ENCODE peak calls at places on chromosomes 12 and 14, in four cellular contexts. One of them, this sample, is unnamed. For H3K4me1 and H3K9me1, the result is how much of the 10 kb centered on the place peaks cover.

GRCh38 chr14:54105406-54105805 is 148.8 kb upstream of the BMP4 start:
- DNase-seq in IMR-90: no peak
- DNase-seq in K562: no peak
- DNase-seq in keratinocyte: peak
- DNase-seq in this sample: no peak

GRCh38 chr12:56152756-56153137 is 360 bp downstream of the MYL6B start:
- DNase-seq in IMR-90: no peak
- DNase-seq in K562: no peak
- DNase-seq in keratinocyte: no peak
- DNase-seq in this sample: no peak

GRCh38 chr12:130800312-130800711 is 38.7 kb downstream of the STX2 start:
- DNase-seq in IMR-90: no peak
- DNase-seq in K562: no peak
- DNase-seq in keratinocyte: no peak
- DNase-seq in this sample: no peak

GRCh38 chr12:62632521-62632920 is 165.9 kb downstream of the MON2 start:
- DNase-seq in IMR-90: no peak
- DNase-seq in K562: no peak
- DNase-seq in keratinocyte: no peak
- DNase-seq in this sample: peak

GRCh38 chr12:2682301-2683282 is 112.2 kb upstream of the FKBP4 start:
- DNase-seq in IMR-90: peak
- DNase-seq in K562: no peak
- DNase-seq in keratinocyte: no peak
- DNase-seq in this sample: peak

GRCh38 chr14:70921669-70922068 is 14.4 kb downstream of the PCNX1 start:
- DNase-seq in IMR-90: no peak
- DNase-seq in K562: no peak
- DNase-seq in keratinocyte: no peak
- DNase-seq in this sample: no peak

GRCh38 chr14:31001339-31001658 is 24.1 kb upstream of the AP4S1 start:
- DNase-seq in IMR-90: no peak
- DNase-seq in K562: no peak
- DNase-seq in keratinocyte: no peak
- DNase-seq in this sample: no peak

GRCh38 chr12:6145584-6145983 is 21.1 kb upstream of the VWF start:
- DNase-seq in IMR-90: no peak
- DNase-seq in K562: no peak
- DNase-seq in keratinocyte: no peak
- DNase-seq in this sample: peak

GRCh38 chr12:124276337-124276736 is 18.6 kb upstream of the RFLNA start:
- DNase-seq in IMR-90: no peak
- DNase-seq in K562: no peak
- DNase-seq in keratinocyte: no peak
- DNase-seq in this sample: no peak

GRCh38 chr12:131060011-131060703 is 106.5 kb downstream of the ADGRD1 start:
- DNase-seq in IMR-90: no peak
- DNase-seq in K562: no peak
- DNase-seq in keratinocyte: no peak
- DNase-seq in this sample: no peak

GRCh38 chr12:104604070-104604994 is 147.6 kb downstream of the CHST11 start:
- DNase-seq in IMR-90: peak
- DNase-seq in K562: peak
- DNase-seq in keratinocyte: peak
- DNase-seq in this sample: peak

GRCh38 chr14:67762051-67762450 is 54.3 kb downstream of the ZFYVE26 start:
- DNase-seq in IMR-90: no peak
- DNase-seq in K562: no peak
- DNase-seq in keratinocyte: no peak
- DNase-seq in this sample: no peak

GRCh38 chr12:104641862-104642261 is 185.1 kb downstream of the CHST11 start:
- DNase-seq in IMR-90: no peak
- DNase-seq in K562: no peak
- DNase-seq in keratinocyte: no peak
- DNase-seq in this sample: no peak

GRCh38 chr14:96727490-96727889 is 69.7 kb upstream of the VRK1 start:
- DNase-seq in IMR-90: no peak
- DNase-seq in K562: no peak
- DNase-seq in keratinocyte: no peak
- DNase-seq in this sample: no peak
- H3K4me1 ChIP-seq in IMR-90: under half
- H3K4me1 ChIP-seq in K562: under half
- H3K4me1 ChIP-seq in keratinocyte: under half
- H3K4me1 ChIP-seq in this sample: under half

DNA sequence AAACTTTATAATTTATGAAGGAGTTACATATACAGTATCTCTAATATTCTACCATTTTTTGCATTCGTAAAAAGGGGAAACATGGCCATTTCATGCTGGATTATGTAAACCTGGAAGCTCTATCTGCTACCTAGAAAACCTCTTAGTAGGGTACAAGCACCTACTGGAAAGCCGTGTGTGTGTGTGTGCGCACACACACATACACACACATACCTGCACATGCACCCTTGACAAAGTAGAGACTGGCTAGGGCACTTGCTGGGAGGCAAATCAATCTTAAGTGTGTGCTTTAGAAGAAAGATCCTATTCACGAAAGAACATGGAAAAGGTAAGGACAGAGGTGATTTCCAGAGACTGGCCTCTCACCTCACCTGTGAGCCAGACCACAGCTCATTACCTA is 190.8 kb downstream of the SLC5A8 start:
- DNase-seq in IMR-90: no peak
- DNase-seq in K562: no peak
- DNase-seq in keratinocyte: no peak
- DNase-seq in this sample: no peak
- H3K9me1 ChIP-seq in IMR-90: under half
- H3K9me1 ChIP-seq in K562: under half
- H3K9me1 ChIP-seq in keratinocyte: under half
- H3K9me1 ChIP-seq in this sample: under half

DNA sequence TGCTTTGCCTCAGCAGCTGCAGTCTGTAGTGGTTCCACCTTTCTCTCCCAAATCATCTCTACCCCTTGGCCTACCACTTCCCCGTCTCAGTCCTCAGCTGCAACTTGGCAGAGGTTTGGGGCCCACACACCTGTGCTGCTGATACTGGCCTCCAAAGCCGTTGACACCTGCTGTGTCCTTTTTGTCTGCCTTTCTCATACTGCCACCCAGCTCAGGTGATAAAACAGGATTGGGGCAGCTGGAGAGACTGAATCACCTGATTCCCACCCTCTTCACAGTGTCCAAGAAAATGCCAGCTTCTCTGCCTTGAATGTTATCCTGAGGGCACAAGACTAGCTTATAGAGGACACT is 103.7 kb downstream of the ETV6 start:
- DNase-seq in IMR-90: no peak
- DNase-seq in K562: no peak
- DNase-seq in keratinocyte: no peak
- DNase-seq in this sample: no peak
- H3K4me1 ChIP-seq in IMR-90: under half
- H3K4me1 ChIP-seq in K562: under half
- H3K4me1 ChIP-seq in keratinocyte: under half
- H3K4me1 ChIP-seq in this sample: under half

DNA sequence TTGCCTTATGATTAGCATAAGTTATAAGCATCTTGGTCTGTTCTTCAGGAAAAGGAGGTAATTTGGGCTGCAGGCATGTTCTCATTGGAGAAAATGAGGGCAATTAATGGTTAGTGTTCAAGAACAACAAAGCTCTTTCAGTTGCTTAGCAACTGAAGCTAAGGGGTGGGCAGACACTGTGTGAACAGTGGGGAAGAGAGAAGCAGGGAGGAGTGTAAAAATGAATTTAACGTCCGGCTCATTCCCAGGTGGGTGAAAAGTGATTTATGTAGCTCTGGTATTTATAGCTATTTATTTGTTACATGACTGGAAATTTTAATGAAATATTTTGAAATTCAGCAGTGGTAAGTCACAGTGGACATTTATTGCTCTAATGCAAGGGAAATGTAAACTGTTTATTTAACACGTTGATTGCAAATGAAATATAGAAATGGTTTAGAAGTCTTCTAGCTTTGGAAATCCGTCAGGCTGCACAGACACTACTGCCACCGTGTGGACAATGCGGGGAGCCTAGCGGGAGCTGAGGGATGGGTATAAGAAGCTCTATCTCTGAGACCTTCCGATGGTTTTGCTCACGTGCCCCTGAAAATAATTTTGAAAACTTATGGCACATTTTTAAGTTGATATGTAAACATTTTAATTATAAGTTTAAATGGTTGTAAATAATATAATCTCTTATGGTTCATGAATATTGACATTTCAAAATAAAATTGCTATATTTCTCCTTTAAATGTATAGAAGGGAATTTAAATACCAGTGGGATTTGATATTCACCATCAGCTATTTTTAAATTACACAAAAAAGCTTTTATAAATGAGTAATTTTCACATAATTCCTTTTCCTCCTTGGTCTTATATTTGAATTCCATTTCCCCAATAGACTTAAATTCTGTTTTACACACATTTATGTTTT is 54.5 kb downstream of the E2F7 start:
- DNase-seq in IMR-90: peak
- DNase-seq in K562: peak
- DNase-seq in keratinocyte: peak
- DNase-seq in this sample: peak
- H3K9me1 ChIP-seq in IMR-90: under half
- H3K9me1 ChIP-seq in K562: under half
- H3K9me1 ChIP-seq in keratinocyte: under half
- H3K9me1 ChIP-seq in this sample: under half

GRCh38 chr14:61374284-61374683 is 52.9 kb downstream of the PRKCH start:
- DNase-seq in IMR-90: no peak
- DNase-seq in K562: no peak
- DNase-seq in keratinocyte: no peak
- DNase-seq in this sample: no peak

GRCh38 chr14:61372842-61373555 is 51.6 kb downstream of the PRKCH start:
- DNase-seq in IMR-90: no peak
- DNase-seq in K562: no peak
- DNase-seq in keratinocyte: no peak
- DNase-seq in this sample: no peak

GRCh38 chr14:61375218-61375617 is 53.8 kb downstream of the PRKCH start:
- DNase-seq in IMR-90: no peak
- DNase-seq in K562: no peak
- DNase-seq in keratinocyte: no peak
- DNase-seq in this sample: no peak

GRCh38 chr14:61379639-61380184 is 58.3 kb downstream of the PRKCH start:
- DNase-seq in IMR-90: no peak
- DNase-seq in K562: no peak
- DNase-seq in keratinocyte: no peak
- DNase-seq in this sample: no peak

GRCh38 chr14:61376314-61376713 is 54.9 kb downstream of the PRKCH start:
- DNase-seq in IMR-90: no peak
- DNase-seq in K562: no peak
- DNase-seq in keratinocyte: no peak
- DNase-seq in this sample: no peak
- H3K4me1 ChIP-seq in IMR-90: under half
- H3K4me1 ChIP-seq in K562: under half
- H3K4me1 ChIP-seq in keratinocyte: under half
- H3K4me1 ChIP-seq in this sample: under half

This sample was measured in endothelial cell of umbilical vein.